ENCODE peak calls at places on chromosome 21, in five cellular contexts. P is IMR-90, W is transverse colon, Y is A549, Q is heart right ventricle. A is an unnamed sample.

GRCh38 chr21:41868062-41868710 is 11.0 kb downstream of the PRDM15 start:
- DNase-seq in P (peak), W (peak), Y (no peak), Q (no peak), A (peak)

GRCh38 chr21:27566521-27566920 is 599.6 kb upstream of the ADAMTS5 start:
- DNase-seq in P (no peak), W (no peak), Y (no peak), Q (no peak), A (no peak)

GRCh38 chr21:25571726-25572121 is 35.6 kb downstream of the MRPL39 start:
- DNase-seq in P (no peak), W (no peak), Y (no peak), Q (no peak), A (no peak)

GRCh38 chr21:31260790-31261189 is 83.3 kb downstream of the TIAM1 start:
- DNase-seq in P (peak), W (no peak), Y (no peak), Q (no peak), A (no peak)

GRCh38 chr21:34698270-34699015 is 29.6 kb downstream of the CLIC6 start:
- DNase-seq in P (no peak), W (no peak), Y (no peak), Q (no peak), A (no peak)

GRCh38 chr21:35562876-35563275 is 497.4 kb downstream of the SETD4 start:
- DNase-seq in P (peak), W (no peak), Y (no peak), Q (no peak), A (no peak)

GRCh38 chr21:32750405-32750804 is 21.1 kb downstream of the PAXBP1 start:
- DNase-seq in P (no peak), W (no peak), Y (no peak), Q (no peak), A (no peak)

GRCh38 chr21:25895565-25896205 is 160.9 kb downstream of the GABPA start:
- DNase-seq in P (peak), W (no peak), Y (no peak), Q (no peak), A (peak)

GRCh38 chr21:23853796-23854379 is 1753.4 kb downstream of the MRPL39 start:
- DNase-seq in P (peak), W (no peak), Y (no peak), Q (no peak), A (no peak)

GRCh38 chr21:21971384-21971783 is 973.2 kb downstream of the NCAM2 start:
- DNase-seq in P (no peak), W (no peak), Y (no peak), Q (no peak), A (no peak)

GRCh38 chr21:28150778-28151177 is 841.9 kb downstream of the LTN1 start:
- DNase-seq in P (peak), W (no peak), Y (no peak), Q (no peak), A (no peak)

GRCh38 chr21:33169360-33169759 is 60.4 kb upstream of the IFNAR2 start:
- DNase-seq in P (no peak), W (no peak), Y (no peak), Q (no peak), A (no peak)

GRCh38 chr21:38759286-38759872 is 46.4 kb upstream of the ETS2 start:
- DNase-seq in P (no peak), W (no peak), Y (no peak), Q (no peak), A (no peak)

GRCh38 chr21:16942703-16943102 is 570.1 kb upstream of the CXADR start:
- DNase-seq in P (peak), W (no peak), Y (no peak), Q (no peak), A (no peak)
- TF ChIP-seq CTCF in P (peak), W (peak), Y (peak), Q (no peak), A (peak)

GRCh38 chr21:43332872-43333300 is 94.0 kb downstream of the SIK1 start:
- DNase-seq in P (peak), W (no peak), Y (no peak), Q (no peak), A (no peak)
- H3K4me3 ChIP-seq in P (peak), W (no peak), Y (peak), Q (no peak), A (peak)

GRCh38 chr21:14768042-14768441 is 221.9 kb upstream of the SAMSN1 start:
- DNase-seq in P (no peak), W (no peak), Y (no peak), Q (no peak), A (no peak)

GRCh38 chr21:14771587-14771986 is 225.5 kb upstream of the SAMSN1 start:
- DNase-seq in P (no peak), W (no peak), Y (no peak), Q (no peak), A (no peak)

DNA sequence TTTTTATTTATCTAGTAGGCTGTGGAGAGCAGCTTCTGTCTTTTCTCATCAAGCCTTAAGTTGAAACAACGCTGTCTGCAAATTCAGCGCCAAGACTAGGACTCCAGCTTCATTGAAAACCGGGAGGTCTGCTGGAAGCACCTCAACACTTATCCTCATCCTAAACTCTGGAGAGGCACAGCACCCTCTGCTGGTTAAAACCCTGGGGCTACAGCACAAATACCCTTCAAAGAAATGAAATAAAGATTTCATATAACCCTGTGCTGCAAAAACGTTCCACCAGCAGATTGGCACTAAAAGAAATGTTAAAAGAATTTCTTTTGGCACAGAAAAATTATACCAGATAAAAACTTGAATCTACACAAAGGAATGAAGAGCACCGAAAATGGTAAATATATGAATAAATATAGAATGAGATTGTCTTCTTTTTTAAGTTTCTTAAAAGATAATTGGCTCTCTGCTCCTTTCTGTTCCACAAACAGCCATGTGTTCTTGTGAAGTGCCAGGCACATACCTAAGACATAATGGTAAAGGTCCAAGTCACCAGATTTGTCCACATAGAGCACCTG is 227.7 kb upstream of the SAMSN1 start:
- DNase-seq in P (no peak), W (peak), Y (no peak), Q (peak), A (no peak)
- TF ChIP-seq CTCF in P (peak), W (peak), Y (peak), Q (no peak), A (peak)

GRCh38 chr21:45590726-45591618 is 48.7 kb upstream of the SLC19A1 start:
- DNase-seq in P (no peak), W (peak), Y (peak), Q (peak), A (no peak)
- H3K4me3 ChIP-seq in P (peak), W (peak), Y (peak), Q (peak), A (no peak)

GRCh38 chr21:45509566-45510465 is 32.4 kb downstream of the SLC19A1 start:
- DNase-seq in P (no peak), W (no peak), Y (no peak), Q (peak), A (no peak)
- TF ChIP-seq CTCF in P (no peak), W (no peak), Y (no peak), Q (no peak), A (no peak)